ENCODE peak calls at places on chromosomes 2 and 18, in four cellular contexts. W, E, I and R are unnamed samples.

GRCh38 chr2:68708629-68709028 is 26.0 kb upstream of the ARHGAP25 start:
- DNase-seq in I (no peak), W (no peak), E (no peak), R (no peak)

GRCh38 chr2:190538201-190538600 is 3.7 kb upstream of the NEMP2 start:
- DNase-seq in E (no peak), W (no peak), I (no peak), R (no peak)

GRCh38 chr2:134760385-134760784 is 41.6 kb upstream of the TMEM163 start:
- DNase-seq in I (no peak), E (no peak), W (no peak), R (no peak)

GRCh38 chr2:223760838-223761502 is 76.4 kb downstream of the AP1S3 start:
- DNase-seq in I (peak), E (peak), W (peak), R (peak)

GRCh38 chr2:72263043-72263780 is 115.5 kb upstream of the CYP26B1 start:
- DNase-seq in W (no peak), E (peak), I (peak), R (no peak)

GRCh38 chr18:11909597-11910026 is 1.5 kb upstream of the MPPE1 start:
- DNase-seq in I (peak), E (peak), W (no peak), R (peak)

GRCh38 chr2:191933307-191934105 is 86.6 kb upstream of the CAVIN2 start:
- DNase-seq in I (peak), W (no peak), E (peak), R (no peak)

GRCh38 chr18:12843420-12844346 is 40.4 kb downstream of the PTPN2 start:
- DNase-seq in W (no peak), E (no peak), I (no peak), R (no peak)

GRCh38 chr2:33513480-33513879 is 37.0 kb downstream of the RASGRP3 start:
- DNase-seq in W (no peak), E (no peak), I (no peak), R (no peak)

GRCh38 chr2:202023904-202024266 is 9.8 kb upstream of the FZD7 start:
- DNase-seq in I (no peak), E (no peak), W (peak), R (no peak)

GRCh38 chr2:9327873-9328352 is 95.4 kb downstream of the ITGB1BP1 start:
- DNase-seq in W (no peak), E (no peak), I (peak), R (no peak)

GRCh38 chr18:4888251-4888650 is 308.8 kb downstream of the AKAIN1 start:
- DNase-seq in E (no peak), I (no peak), W (no peak), R (no peak)

GRCh38 chr2:120360307-120360855 is 14.4 kb downstream of the INHBB start:
- DNase-seq in W (no peak), I (peak), E (peak), R (no peak)

GRCh38 chr2:92073815-92074548 is 2797.2 kb upstream of the TEKT4 start:
- DNase-seq in W (peak), I (no peak), E (no peak), R (no peak)

GRCh38 chr2:230330725-230331124 is 3.7 kb downstream of the SP140L start:
- DNase-seq in I (peak), E (no peak), W (no peak), R (no peak)

GRCh38 chr2:107187870-107188269 is 301.9 kb upstream of the ST6GAL2 start:
- DNase-seq in E (no peak), I (no peak), W (no peak), R (no peak)

GRCh38 chr2:237222683-237223082 is 137.0 kb downstream of the COPS8 start:
- DNase-seq in E (peak), W (no peak), I (peak), R (no peak)

GRCh38 chr2:176174850-176175728 is 13.4 kb upstream of the HOXD1 start:
- DNase-seq in E (no peak), I (no peak), W (peak), R (peak)

GRCh38 chr2:102233132-102233884 is 46.5 kb downstream of the IL1RL2 start:
- DNase-seq in W (peak), I (no peak), E (no peak), R (no peak)

GRCh38 chr2:796151-796955 is 119.1 kb upstream of the TMEM18 start:
- DNase-seq in I (no peak), W (peak), E (no peak), R (no peak)

GRCh38 chr2:220478305-220479058 is 851.1 kb downstream of the SLC4A3 start:
- DNase-seq in I (no peak), W (no peak), E (no peak), R (no peak)

GRCh38 chr18:4093676-4094075 is 361.4 kb downstream of the DLGAP1 start:
- DNase-seq in I (no peak), W (no peak), E (no peak), R (no peak)

GRCh38 chr2:101230541-101230993 is 22.1 kb upstream of the CNOT11 start:
- DNase-seq in W (no peak), I (peak), E (peak), R (no peak)

GRCh38 chr18:56358608-56359007 is 279.8 kb downstream of the TXNL1 start:
- DNase-seq in W (no peak), E (peak), I (no peak), R (no peak)

GRCh38 chr2:52260904-52261303 is 1229.0 kb upstream of the NRXN1 start:
- DNase-seq in E (no peak), I (peak), W (no peak), R (no peak)

GRCh38 chr2:126368778-126369177 is 287.2 kb upstream of the GYPC start:
- DNase-seq in E (no peak), W (no peak), I (no peak), R (no peak)

GRCh38 chr2:113276906-113277425 is 1.8 kb downstream of the PAX8 start:
- DNase-seq in E (no peak), W (peak), I (no peak), R (no peak)

GRCh38 chr18:22606563-22607283 is 189.0 kb upstream of the CTAGE1 start:
- DNase-seq in E (no peak), I (peak), W (no peak), R (no peak)

GRCh38 chr2:132484144-132484543 is 67.5 kb downstream of the GPR39 start:
- DNase-seq in W (no peak), E (no peak), I (no peak), R (no peak)

GRCh38 chr2:127498386-127498785 is 27.9 kb downstream of the IWS1 start:
- DNase-seq in E (peak), W (no peak), I (peak), R (no peak)

GRCh38 chr2:237128026-237128703 is 42.5 kb downstream of the COPS8 start:
- DNase-seq in W (peak), I (peak), E (peak), R (peak)

GRCh38 chr2:186544255-186544675 is 45.6 kb upstream of the ITGAV start:
- DNase-seq in E (peak), I (peak), W (no peak), R (no peak)

GRCh38 chr2:176641436-176641835 is 372.2 kb downstream of the MTX2 start:
- DNase-seq in E (no peak), I (no peak), W (no peak), R (no peak)

GRCh38 chr2:20185176-20186022 is 39.5 kb downstream of the SDC1 start:
- DNase-seq in I (peak), E (no peak), W (no peak), R (no peak)
- H3K9ac ChIP-seq in I (no peak), E (no peak), W (no peak), R (peak)

GRCh38 chr2:24548058-24548457 is 57.0 kb downstream of the NCOA1 start:
- DNase-seq in E (no peak), W (no peak), I (no peak), R (no peak)
- H3K9ac ChIP-seq in E (no peak), W (no peak), I (no peak), R (no peak)

DNA sequence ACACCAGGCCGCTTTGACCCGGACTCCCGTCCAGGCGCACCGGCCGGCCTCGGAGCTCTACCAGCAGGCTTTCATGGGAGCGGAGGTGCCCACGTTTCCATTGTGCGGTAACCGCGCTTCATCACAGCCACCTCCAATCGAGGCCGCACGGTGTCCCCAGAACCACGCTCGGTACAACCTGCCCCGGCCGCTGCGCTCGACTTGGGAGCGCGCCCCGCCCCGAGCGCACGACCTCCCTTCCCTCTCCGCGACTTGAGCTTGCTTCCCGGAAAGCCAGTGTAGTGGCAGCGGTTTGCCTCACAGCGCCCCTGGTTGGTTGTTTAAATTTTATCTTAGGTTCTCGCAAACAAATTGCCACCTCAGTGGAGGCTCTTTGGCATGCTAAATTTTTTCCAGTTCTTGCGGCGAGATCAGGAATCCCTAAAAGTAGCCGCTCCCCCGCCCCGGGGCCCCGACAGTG is 329 bp upstream of the CYP1B1 start:
- DNase-seq in E (peak), W (peak), I (peak), R (peak)
- H3K9ac ChIP-seq in E (peak), W (no peak), I (peak), R (peak)

GRCh38 chr2:218897394-218898108 is 16.9 kb downstream of the WNT10A start:
- DNase-seq in I (no peak), W (peak), E (no peak), R (no peak)

GRCh38 chr2:218898109-218898878 is 17.6 kb downstream of the WNT10A start:
- DNase-seq in E (peak), W (peak), I (peak), R (peak)

GRCh38 chr2:218895758-218896500 is 15.3 kb downstream of the WNT10A start:
- DNase-seq in I (no peak), E (no peak), W (peak), R (peak)

GRCh38 chr2:218895326-218895725 is 14.7 kb downstream of the WNT10A start:
- DNase-seq in E (no peak), I (no peak), W (no peak), R (peak)

GRCh38 chr2:218896501-218897393 is 16.1 kb downstream of the WNT10A start:
- DNase-seq in W (peak), E (no peak), I (peak), R (peak)
- H3K9ac ChIP-seq in W (no peak), E (no peak), I (no peak), R (no peak)

GRCh38 chr2:11939523-11939922 is 193.1 kb downstream of the LPIN1 start:
- DNase-seq in W (no peak), I (no peak), E (no peak), R (no peak)

GRCh38 chr2:11940799-11941198 is 194.4 kb downstream of the LPIN1 start:
- DNase-seq in E (no peak), W (no peak), I (no peak), R (no peak)

GRCh38 chr2:11940121-11940743 is 193.8 kb downstream of the LPIN1 start:
- DNase-seq in E (no peak), W (no peak), I (no peak), R (no peak)

GRCh38 chr2:11936761-11937160 is 190.3 kb downstream of the LPIN1 start:
- DNase-seq in I (no peak), E (no peak), W (no peak), R (no peak)

DNA sequence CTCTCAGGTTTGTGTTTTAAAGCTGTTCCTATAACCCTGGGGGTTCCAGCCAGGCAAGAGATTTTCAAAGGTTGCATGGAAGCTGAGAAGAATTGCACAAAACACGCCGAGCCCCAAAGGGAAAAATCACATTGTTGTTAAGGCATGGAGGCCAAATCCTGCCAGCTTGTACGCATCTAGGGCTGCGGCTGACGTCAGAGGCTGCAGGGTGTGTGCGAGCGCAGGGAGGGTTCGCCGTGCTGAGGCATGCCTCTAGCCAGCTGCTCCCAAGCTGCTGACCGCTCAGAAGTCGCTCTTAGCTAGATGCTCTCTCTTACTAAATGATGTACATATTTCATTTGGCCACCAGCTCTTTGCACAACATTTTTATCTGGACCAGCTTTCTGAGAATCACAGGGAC is 191.8 kb downstream of the LPIN1 start:
- DNase-seq in E (no peak), I (peak), W (no peak), R (peak)
- H3K9ac ChIP-seq in E (no peak), I (no peak), W (no peak), R (no peak)

GRCh38 chr2:43251171-43251731 is 24.8 kb upstream of the ZFP36L2 start:
- DNase-seq in W (no peak), E (peak), I (peak), R (no peak)
- H3K9ac ChIP-seq in W (no peak), E (peak), I (peak), R (peak)

GRCh38 chr2:164935467-164935807 is 19.9 kb downstream of the SLC38A11 start:
- DNase-seq in E (no peak), W (no peak), I (no peak), R (no peak)

GRCh38 chr2:164934790-164935466 is 20.4 kb downstream of the SLC38A11 start:
- DNase-seq in E (no peak), I (no peak), W (no peak), R (no peak)

GRCh38 chr2:164943289-164943688 is 12.0 kb downstream of the SLC38A11 start:
- DNase-seq in E (no peak), W (no peak), I (no peak), R (no peak)

GRCh38 chr2:164933751-164934189 is 21.6 kb downstream of the SLC38A11 start:
- DNase-seq in I (no peak), E (no peak), W (no peak), R (no peak)

DNA sequence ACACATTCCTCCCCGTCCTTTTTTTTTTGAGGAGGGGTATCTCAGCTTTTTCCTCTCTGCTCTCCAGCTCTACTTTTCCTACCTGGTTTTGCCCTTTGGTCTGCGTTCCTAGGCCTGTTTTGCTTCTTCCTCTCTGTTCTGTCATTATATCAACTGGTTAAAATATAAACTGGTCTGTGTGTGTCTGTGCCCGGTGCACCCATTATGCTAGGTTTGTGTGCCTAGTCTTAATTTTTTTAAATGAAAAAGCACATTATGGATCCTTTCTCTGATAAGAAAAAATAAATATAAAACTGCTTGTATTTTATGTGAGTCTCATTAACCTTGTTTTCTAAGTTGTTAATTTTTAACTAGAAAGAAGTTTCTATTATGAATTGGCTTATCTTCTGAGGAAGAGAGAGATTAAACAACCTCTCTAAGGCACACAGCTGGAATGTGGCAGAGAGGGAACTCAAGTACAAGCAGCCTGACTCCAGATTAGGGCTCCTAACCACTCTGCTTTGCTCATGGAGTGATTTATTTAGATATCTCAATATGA is 17.4 kb downstream of the SLC38A11 start:
- DNase-seq in E (no peak), W (no peak), I (no peak), R (peak)
- H3K9ac ChIP-seq in E (no peak), W (no peak), I (no peak), R (peak)

GRCh38 chr2:85987266-85988178 is 98.7 kb upstream of the ST3GAL5 start:
- DNase-seq in I (no peak), E (no peak), W (peak), R (peak)
- H3K9ac ChIP-seq in I (no peak), E (no peak), W (no peak), R (no peak)

DNA sequence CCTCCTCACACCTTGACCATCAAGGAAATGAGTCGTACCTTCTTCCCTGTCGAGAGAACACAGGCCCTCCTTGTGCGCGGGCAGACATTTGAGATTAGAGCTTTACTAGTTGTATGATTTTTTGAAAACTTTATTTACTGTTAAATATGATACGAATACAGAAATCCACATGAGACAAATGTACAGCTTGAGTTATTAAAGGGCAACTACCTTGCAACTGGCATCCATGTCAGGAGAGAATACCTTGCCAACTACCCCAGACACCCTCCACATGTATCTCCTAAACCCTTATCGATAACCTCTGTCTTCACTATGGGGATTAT is 28.3 kb downstream of the KLHL23 start:
- DNase-seq in W (no peak), E (no peak), I (no peak), R (no peak)
- H3K9ac ChIP-seq in W (no peak), E (no peak), I (no peak), R (no peak)